ENCODE peak calls at places on chromosomes 4 and X, in seven cellular contexts. H is NCI-H526, C is T-cell, P is HFF-Myc, S is NCI-H460, J is NCI-H1694, Q is NCI-H2171 treated with DMSO at 0.1 percent for 48 hours. Z is an unnamed sample.

GRCh38 chr4:184514121-184514988 is 40.0 kb upstream of the IRF2 start:
- DNase-seq in H (no peak), S (peak), P (peak), C (no peak), J (no peak), Q (no peak), Z (peak)

GRCh38 chrX:41090568-41091238 is 5.5 kb downstream of the USP9X start:
- DNase-seq in H (no peak), P (no peak), Q (no peak), C (no peak), S (no peak), J (no peak), Z (no peak)

GRCh38 chr4:5976431-5976830 is 41.8 kb downstream of the C4orf50 start:
- DNase-seq in P (no peak), H (no peak), C (no peak), Q (peak), S (no peak), J (no peak), Z (no peak)

GRCh38 chr4:92060333-92060732 is 243.4 kb upstream of the GRID2 start:
- DNase-seq in S (no peak), J (no peak), Q (no peak), P (no peak), C (no peak), H (no peak), Z (no peak)

GRCh38 chr4:98612318-98613250 is 45.8 kb downstream of the TSPAN5 start:
- DNase-seq in Q (no peak), J (no peak), S (no peak), H (no peak), P (no peak), C (no peak), Z (no peak)

GRCh38 chrX:15761564-15762191 is 23.6 kb downstream of the CA5B start:
- DNase-seq in J (peak), H (peak), S (peak), C (peak), Q (peak), P (no peak), Z (no peak)

GRCh38 chr4:8199594-8200301 is 658 bp downstream of the SH3TC1 start:
- DNase-seq in Q (no peak), H (no peak), C (no peak), P (no peak), J (no peak), S (no peak), Z (no peak)

GRCh38 chr4:113069212-113069892 is 19.9 kb downstream of the ANK2 start:
- DNase-seq in J (no peak), Q (no peak), S (no peak), C (no peak), H (no peak), P (no peak), Z (no peak)

GRCh38 chrX:152658302-152658701 is 20.6 kb downstream of the GABRQ start:
- DNase-seq in J (no peak), Q (no peak), P (no peak), H (no peak), S (no peak), C (no peak), Z (no peak)

GRCh38 chrX:151702741-151703352 is 7.6 kb downstream of the PRRG3 start:
- DNase-seq in H (no peak), J (no peak), Q (no peak), S (no peak), P (no peak), C (no peak), Z (no peak)

GRCh38 chr4:76966024-76966579 is 16.6 kb downstream of the SEPTIN11 start:
- DNase-seq in S (no peak), J (no peak), H (no peak), Q (no peak), P (no peak), C (no peak), Z (no peak)

GRCh38 chr4:162475221-162475620 is 311.4 kb upstream of the FSTL5 start:
- DNase-seq in J (no peak), P (no peak), S (no peak), C (no peak), H (no peak), Q (no peak), Z (no peak)

GRCh38 chr4:76950846-76951321 is 1.3 kb downstream of the SEPTIN11 start:
- DNase-seq in H (peak), C (no peak), J (no peak), P (no peak), Q (peak), S (no peak), Z (peak)

GRCh38 chr4:165873298-165874071 is 448 bp downstream of the TLL1 start:
- DNase-seq in P (no peak), H (no peak), J (no peak), C (no peak), Q (peak), S (no peak), Z (no peak)